ENCODE peak calls at places on chromosomes 4 and X, in nine cellular contexts. G is brain microvascular endothelial cell; W is islet precursor cell; N is GM13977; H is PC-3; I is activated CD8-positive, alpha-beta memory T cell treated with anti-CD3 and anti-CD28 coated beads, Interleukin-2, amount 10 ng/mL, durations not matched to agents 7 days and 5 days; X is C1 segment of cervical spinal cord; C is B cell; D is AG09309. Z is an unnamed sample.

GRCh38 chr4:3387154-3387942 is 54.4 kb upstream of the HGFAC start:
- DNase-seq in G (no peak), W (no peak), N (peak), H (no peak), I (no peak), X (no peak), C (no peak), D (no peak), Z (no peak)

GRCh38 chrX:149829751-149830191 is 48.0 kb downstream of the MAGEA9 start:
- DNase-seq in G (peak), W (peak), N (no peak), H (no peak), I (peak), X (no peak), C (no peak), D (peak), Z (no peak)

GRCh38 chr4:52659016-52659721 is at the start of gene USP46:
- DNase-seq in G (peak), W (peak), N (peak), H (peak), I (peak), X (peak), C (peak), D (no peak), Z (no peak)

GRCh38 chr4:1402021-1402515 is 4.2 kb downstream of the NKX1-1 start:
- DNase-seq in G (no peak), W (peak), N (peak), H (no peak), I (no peak), X (no peak), C (peak), D (no peak), Z (no peak)

GRCh38 chrX:129930941-129931410 is 25.0 kb downstream of the UTP14A start:
- DNase-seq in G (no peak), W (no peak), N (no peak), H (peak), I (no peak), X (no peak), C (no peak), D (no peak), Z (no peak)

GRCh38 chr4:53866055-53866454 is 198.3 kb downstream of the CHIC2 start:
- DNase-seq in G (no peak), W (no peak), N (no peak), H (no peak), I (no peak), X (no peak), C (no peak), D (no peak), Z (no peak)

GRCh38 chr4:8911311-8912088 is 39.9 kb upstream of the HMX1 start:
- DNase-seq in G (no peak), W (peak), N (peak), H (no peak), I (peak), X (no peak), C (peak), D (peak), Z (no peak)

GRCh38 chr4:87975466-87975865 is at the start of gene SPP1:
- DNase-seq in G (peak), W (peak), N (peak), H (no peak), I (peak), X (peak), C (no peak), D (no peak), Z (no peak)

GRCh38 chr4:8073206-8073863 is 85.3 kb downstream of the ABLIM2 start:
- DNase-seq in G (no peak), W (no peak), N (no peak), H (no peak), I (no peak), X (no peak), C (no peak), D (no peak), Z (no peak)

Z was measured in HS-5.